ENCODE peak calls at places on chromosomes 12 and 14, in six cellular contexts. W, H, B, X, G and E are unnamed samples.

GRCh38 chr14:71371711-71372396 is 464.6 kb downstream of the PCNX1 start:
- DNase-seq in X (peak; percentile 73), W (no peak), H (no peak), G (no peak), B (no peak), E (no peak)

GRCh38 chr12:54561164-54561563 is 11.8 kb downstream of the PDE1B start:
- DNase-seq in G (peak; percentile 87), W (no peak), H (no peak), B (no peak), X (no peak), E (no peak)

GRCh38 chr12:112557954-112558630 is 139.3 kb downstream of the PTPN11 start:
- DNase-seq in G (no peak), X (no peak), W (no peak), B (no peak), H (no peak), E (no peak)

GRCh38 chr12:43903686-43904085 is 67.8 kb downstream of the TMEM117 start:
- DNase-seq in X (no peak), B (no peak), G (no peak), H (no peak), W (no peak), E (no peak)

GRCh38 chr12:110543252-110543959 is 39.7 kb downstream of the PPTC7 start:
- DNase-seq in G (peak; percentile 98), X (no peak), B (peak; percentile 91), W (peak; percentile 75), H (no peak), E (peak; percentile 96)

GRCh38 chr12:130523863-130524614 is 186.4 kb downstream of the PIWIL1 start:
- DNase-seq in G (no peak), X (no peak), B (no peak), W (no peak), H (no peak), E (no peak)

GRCh38 chr12:31650927-31651326 is 8.6 kb upstream of the ETFBKMT start:
- DNase-seq in G (no peak), W (no peak), H (no peak), B (peak; percentile 24), X (no peak), E (no peak)

GRCh38 chr14:90580381-90581335 is 183.8 kb downstream of the CALM1 start:
- DNase-seq in B (no peak), G (no peak), H (no peak), X (no peak), W (no peak), E (no peak)

GRCh38 chr12:120194226-120194533 is 335 bp downstream of the GCN1 start:
- DNase-seq in G (no peak), W (no peak), H (no peak), X (no peak), B (no peak), E (no peak)

GRCh38 chr14:102668291-102668873 is 75.9 kb downstream of the RCOR1 start:
- DNase-seq in H (no peak), X (no peak), B (no peak), W (no peak), G (no peak), E (peak; percentile 13)

GRCh38 chr12:118447181-118447580 is 70.8 kb downstream of the SUDS3 start:
- DNase-seq in W (no peak), G (no peak), H (no peak), B (no peak), X (no peak), E (no peak)

DNA sequence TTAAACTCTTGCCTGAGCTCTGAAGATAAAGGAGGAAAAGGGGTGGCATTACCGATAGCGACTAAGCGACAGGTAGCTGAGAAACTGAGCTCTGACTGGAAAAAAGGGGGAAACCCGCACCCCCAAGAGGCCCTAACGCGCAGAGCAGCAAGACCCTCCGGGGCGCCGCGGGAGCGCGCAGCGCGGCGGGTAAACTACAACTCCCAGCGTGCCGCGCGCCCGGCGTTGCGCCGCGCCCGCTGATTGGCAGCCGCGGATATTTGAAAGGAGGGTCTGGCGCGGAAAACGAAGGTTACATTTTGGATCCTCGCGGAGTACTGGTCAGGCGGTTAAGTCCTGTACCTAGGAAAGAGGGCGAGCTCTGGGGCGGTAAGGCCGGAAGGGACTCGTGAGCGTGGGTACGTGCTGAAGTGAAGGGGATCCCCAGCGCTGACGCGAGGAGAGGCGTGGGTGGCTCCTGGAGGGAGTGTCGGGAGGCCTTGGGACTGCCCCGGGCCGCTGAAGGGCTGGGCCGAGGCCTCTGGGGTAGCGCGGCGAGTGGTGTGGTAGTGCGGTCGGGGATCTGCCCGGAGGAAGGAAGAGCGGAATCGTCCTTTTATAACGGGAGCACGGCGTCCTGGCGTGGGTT is at the start of gene ESPL1:
- DNase-seq in X (no peak), G (peak; percentile 86), W (peak; percentile 58), H (peak; percentile 38), B (peak; percentile 75), E (peak; percentile 54)
- TF ChIP-seq POLR2AphosphoS5 in X (peak; percentile 81), G (peak; percentile 47), W (peak; percentile 27), H (peak; percentile 76), B (no peak), E (peak; percentile 82)

GRCh38 chr12:105522166-105522825 is 191.8 kb downstream of the C12orf75 start:
- DNase-seq in X (no peak), G (no peak), H (no peak), B (no peak), W (no peak), E (no peak)
- H3K27ac ChIP-seq in X (no peak overlapping the region), G (no peak overlapping the region), H (no peak overlapping the region), B (no peak overlapping the region), W (no peak overlapping the region), E (no peak overlapping the region)

GRCh38 chr12:122499991-122500684 is 594 bp downstream of the ZCCHC8 start:
- DNase-seq in H (peak; percentile 16), B (peak; percentile 54), X (no peak), W (peak; percentile 53), G (peak; percentile 84), E (peak; percentile 54)
- TF ChIP-seq POLR2AphosphoS5 in H (no peak), B (peak; percentile 19), X (no peak), W (peak; percentile 13), G (peak; percentile 20), E (no peak)

DNA sequence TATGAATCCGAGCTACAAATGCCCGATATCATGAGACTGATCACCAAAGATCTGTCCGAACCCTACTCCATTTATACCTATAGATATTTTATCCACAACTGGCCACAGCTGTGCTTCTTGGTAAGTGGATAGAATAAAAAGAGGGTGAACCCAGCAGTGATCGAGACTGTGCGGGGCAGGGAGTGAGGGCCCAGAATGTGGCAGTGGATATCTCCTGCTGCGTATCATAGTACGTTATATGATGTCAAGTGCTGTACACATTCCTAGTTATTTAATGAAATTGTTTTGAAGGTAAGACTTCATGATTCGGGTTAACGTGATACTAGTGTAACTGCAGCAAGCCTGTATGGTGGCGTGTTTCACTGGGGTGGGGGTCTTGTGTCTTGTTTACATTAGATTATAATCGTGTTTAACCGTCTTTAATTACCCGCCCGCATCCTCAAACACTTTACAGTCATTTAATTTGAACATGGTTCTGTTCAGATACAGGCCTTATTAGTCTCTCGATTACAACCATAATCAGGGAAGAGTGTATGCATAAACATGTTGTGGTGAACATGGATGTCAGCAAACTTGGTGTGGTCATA is 1.3 kb downstream of the NAA30 start:
- DNase-seq in H (no peak), G (no peak), W (no peak), X (no peak), B (no peak), E (no peak)
- H3K27ac ChIP-seq in H (no peak overlapping the region), G (peak overlapping the region; percentile 88), W (peak overlapping the region; percentile 97), X (peak overlapping the region; percentile 72), B (peak overlapping the region; percentile 92), E (peak overlapping the region; percentile 90)